ENCODE peak calls at places on chromosomes 6 and 20, in six cellular contexts. One of them, this sample, is unnamed.
A peak's percentile ranks its signal among the peaks of the same experiment; 100 is the strongest.

GRCh38 chr6:143196525-143197225 is 136.0 kb downstream of the AIG1 start:
- DNase-seq in K562: no peak
- DNase-seq in HCT116: no peak
- DNase-seq in GM12878: no peak
- DNase-seq in H1: no peak
- DNase-seq in HepG2: no peak
- DNase-seq in this sample: no peak

GRCh38 chr6:677919-678318 is 15.0 kb downstream of the EXOC2 start:
- DNase-seq in K562: no peak
- DNase-seq in HCT116: no peak
- DNase-seq in GM12878: no peak
- DNase-seq in H1: no peak
- DNase-seq in HepG2: no peak
- DNase-seq in this sample: no peak

GRCh38 chr6:160462551-160463109 is 114.5 kb downstream of the SLC22A3 start:
- DNase-seq in K562: no peak
- DNase-seq in HCT116: no peak
- DNase-seq in GM12878: peak; percentile 69
- DNase-seq in H1: no peak
- DNase-seq in HepG2: no peak
- DNase-seq in this sample: no peak

GRCh38 chr6:82906951-82907350 is 158.7 kb downstream of the UBE3D start:
- DNase-seq in K562: no peak
- DNase-seq in HCT116: no peak
- DNase-seq in GM12878: no peak
- DNase-seq in H1: no peak
- DNase-seq in HepG2: no peak
- DNase-seq in this sample: no peak

GRCh38 chr20:43853918-43854317 is 60.7 kb upstream of the TOX2 start:
- DNase-seq in K562: no peak
- DNase-seq in HCT116: no peak
- DNase-seq in GM12878: no peak
- DNase-seq in H1: no peak
- DNase-seq in HepG2: no peak
- DNase-seq in this sample: no peak

GRCh38 chr6:105174512-105174911 is 5.3 kb downstream of the POPDC3 start:
- DNase-seq in K562: no peak
- DNase-seq in HCT116: no peak
- DNase-seq in GM12878: no peak
- DNase-seq in H1: no peak
- DNase-seq in HepG2: no peak
- DNase-seq in this sample: no peak

GRCh38 chr6:15874821-15875220 is 212.0 kb upstream of the DTNBP1 start:
- DNase-seq in K562: no peak
- DNase-seq in HCT116: no peak
- DNase-seq in GM12878: no peak
- DNase-seq in H1: no peak
- DNase-seq in HepG2: no peak
- DNase-seq in this sample: no peak

GRCh38 chr20:9319687-9320384 is 194.6 kb upstream of the LAMP5 start:
- DNase-seq in K562: no peak
- DNase-seq in HCT116: no peak
- DNase-seq in GM12878: no peak
- DNase-seq in H1: no peak
- DNase-seq in HepG2: no peak
- DNase-seq in this sample: no peak

GRCh38 chr6:3822747-3823445 is 26.3 kb upstream of the FAM50B start:
- DNase-seq in K562: no peak
- DNase-seq in HCT116: no peak
- DNase-seq in GM12878: no peak
- DNase-seq in H1: no peak
- DNase-seq in HepG2: no peak
- DNase-seq in this sample: no peak

GRCh38 chr6:42368156-42368555 is 83.6 kb downstream of the TRERF1 start:
- DNase-seq in K562: peak; percentile 36
- DNase-seq in HCT116: no peak
- DNase-seq in GM12878: no peak
- DNase-seq in H1: no peak
- DNase-seq in HepG2: no peak
- DNase-seq in this sample: no peak

GRCh38 chr20:51385941-51386530 is 156.5 kb downstream of the NFATC2 start:
- DNase-seq in K562: peak; percentile 43
- DNase-seq in HCT116: peak; percentile 24
- DNase-seq in GM12878: no peak
- DNase-seq in H1: no peak
- DNase-seq in HepG2: peak; percentile 53
- DNase-seq in this sample: peak; percentile 56

GRCh38 chr20:37670426-37670825 is 23.4 kb upstream of the CTNNBL1 start:
- DNase-seq in K562: no peak
- DNase-seq in HCT116: no peak
- DNase-seq in GM12878: no peak
- DNase-seq in H1: no peak
- DNase-seq in HepG2: no peak
- DNase-seq in this sample: peak; percentile 74

GRCh38 chr6:25535302-25536225 is 116.5 kb upstream of the SCGN start:
- DNase-seq in K562: peak; percentile 62
- DNase-seq in HCT116: no peak
- DNase-seq in GM12878: no peak
- DNase-seq in H1: no peak
- DNase-seq in HepG2: no peak
- DNase-seq in this sample: no peak

GRCh38 chr20:23661002-23661429 is 23.3 kb upstream of the CST3 start:
- DNase-seq in K562: no peak
- DNase-seq in HCT116: no peak
- DNase-seq in GM12878: no peak
- DNase-seq in H1: no peak
- DNase-seq in HepG2: peak; percentile 61
- DNase-seq in this sample: no peak

GRCh38 chr20:50138479-50139393 is 14.8 kb downstream of the PEDS1 start:
- DNase-seq in K562: no peak
- DNase-seq in HCT116: no peak
- DNase-seq in GM12878: no peak
- DNase-seq in H1: no peak
- DNase-seq in HepG2: peak; percentile 73
- DNase-seq in this sample: no peak

GRCh38 chr6:156816505-156816904 is 39.3 kb downstream of the ARID1B start:
- DNase-seq in K562: no peak
- DNase-seq in HCT116: no peak
- DNase-seq in GM12878: no peak
- DNase-seq in H1: no peak
- DNase-seq in HepG2: no peak
- DNase-seq in this sample: no peak

GRCh38 chr6:37491161-37491829 is 8.4 kb downstream of the CCDC167 start:
- DNase-seq in K562: no peak
- DNase-seq in HCT116: no peak
- DNase-seq in GM12878: no peak
- DNase-seq in H1: no peak
- DNase-seq in HepG2: no peak
- DNase-seq in this sample: peak; percentile 88

GRCh38 chr20:10282930-10283556 is 64.4 kb downstream of the SNAP25 start:
- DNase-seq in K562: no peak
- DNase-seq in HCT116: no peak
- DNase-seq in GM12878: no peak
- DNase-seq in H1: no peak
- DNase-seq in HepG2: no peak
- DNase-seq in this sample: no peak

GRCh38 chr20:20926222-20926905 is 179.8 kb downstream of the LINC00237 start:
- DNase-seq in K562: no peak
- DNase-seq in HCT116: no peak
- DNase-seq in GM12878: no peak
- DNase-seq in H1: no peak
- DNase-seq in HepG2: no peak
- DNase-seq in this sample: no peak

GRCh38 chr6:14542670-14543366 is 425.2 kb downstream of the CD83 start:
- DNase-seq in K562: no peak
- DNase-seq in HCT116: peak; percentile 29
- DNase-seq in GM12878: peak; percentile 5
- DNase-seq in H1: no peak
- DNase-seq in HepG2: no peak
- DNase-seq in this sample: no peak

GRCh38 chr6:165184192-165184979 is 125.0 kb downstream of the C6orf118 start:
- DNase-seq in K562: no peak
- DNase-seq in HCT116: no peak
- DNase-seq in GM12878: no peak
- DNase-seq in H1: no peak
- DNase-seq in HepG2: no peak
- DNase-seq in this sample: no peak

GRCh38 chr6:27890351-27891299 is 21.6 kb downstream of the OR2B2 start:
- DNase-seq in K562: peak; percentile 82
- DNase-seq in HCT116: peak; percentile 97
- DNase-seq in GM12878: peak; percentile 100
- DNase-seq in H1: peak; percentile 80
- DNase-seq in HepG2: no peak
- DNase-seq in this sample: peak; percentile 75

GRCh38 chr20:23783447-23783846 is 32.7 kb upstream of the CST1 start:
- DNase-seq in K562: no peak
- DNase-seq in HCT116: no peak
- DNase-seq in GM12878: no peak
- DNase-seq in H1: no peak
- DNase-seq in HepG2: no peak
- DNase-seq in this sample: no peak

GRCh38 chr20:37364013-37364926 is 18.3 kb downstream of the SRC start:
- DNase-seq in K562: no peak
- DNase-seq in HCT116: no peak
- DNase-seq in GM12878: no peak
- DNase-seq in H1: no peak
- DNase-seq in HepG2: no peak
- DNase-seq in this sample: no peak

GRCh38 chr20:62030357-62030756 is 35.3 kb downstream of the TAF4 start:
- DNase-seq in K562: no peak
- DNase-seq in HCT116: no peak
- DNase-seq in GM12878: no peak
- DNase-seq in H1: no peak
- DNase-seq in HepG2: no peak
- DNase-seq in this sample: no peak

GRCh38 chr20:2887715-2888114 is 14.4 kb downstream of the PTPRA start:
- DNase-seq in K562: no peak
- DNase-seq in HCT116: no peak
- DNase-seq in GM12878: no peak
- DNase-seq in H1: no peak
- DNase-seq in HepG2: no peak
- DNase-seq in this sample: no peak
- TF ChIP-seq SIN3A in K562: no peak
- TF ChIP-seq SIN3A in HCT116: no peak
- TF ChIP-seq SIN3A in GM12878: no peak
- TF ChIP-seq SIN3A in H1: no peak
- TF ChIP-seq SIN3A in HepG2: no peak
- TF ChIP-seq SIN3A in this sample: no peak

DNA sequence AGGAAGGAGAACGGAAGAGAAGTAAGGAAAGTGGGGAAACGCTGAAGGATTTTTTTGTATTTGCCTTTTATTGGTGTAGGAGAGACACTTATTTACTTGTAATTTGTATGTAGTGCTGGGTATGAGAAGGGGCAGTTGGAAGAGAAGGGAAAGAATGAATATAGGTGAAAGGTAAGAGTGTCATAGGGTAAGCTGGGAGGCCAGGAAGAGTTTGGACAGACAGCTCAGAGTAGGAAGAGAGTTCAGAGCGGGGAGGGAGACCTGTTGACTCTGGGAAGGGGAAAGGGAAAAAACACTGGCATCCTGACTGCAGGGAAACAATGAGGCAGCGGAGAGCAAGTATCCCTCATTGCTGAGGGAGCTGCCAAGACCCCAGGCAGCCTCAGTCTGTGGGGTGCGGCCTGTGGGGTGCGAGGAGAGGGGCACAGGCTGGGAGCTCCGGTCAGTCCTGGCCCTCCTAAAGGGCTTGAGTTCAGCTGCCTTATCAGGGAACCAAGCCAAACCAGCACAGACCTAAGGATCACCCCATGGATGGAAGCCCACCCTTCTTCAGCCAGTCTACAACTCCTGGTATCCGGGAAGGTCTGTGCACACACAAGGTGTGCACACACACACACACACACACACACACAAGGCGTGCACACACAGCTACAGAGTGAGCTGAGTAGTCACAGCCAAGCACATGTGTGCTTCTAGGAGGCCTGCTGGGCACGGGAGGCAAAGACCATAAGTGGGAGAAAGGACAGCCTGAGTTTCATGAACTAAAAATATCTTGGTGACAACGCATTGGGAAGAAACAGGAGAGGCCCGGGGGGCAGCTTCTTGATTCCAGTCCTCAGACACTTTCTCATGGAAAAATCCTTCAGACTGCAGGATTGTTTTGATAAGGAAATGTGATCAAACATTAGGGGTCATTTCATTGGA is 2.9 kb downstream of the TRAF3IP2 start:
- DNase-seq in K562: no peak
- DNase-seq in HCT116: no peak
- DNase-seq in GM12878: no peak
- DNase-seq in H1: no peak
- DNase-seq in HepG2: no peak
- DNase-seq in this sample: no peak
- H3K4me1 ChIP-seq in K562: peaks cover 32% of the 10 kb centered on the region
- H3K4me1 ChIP-seq in HCT116: peaks cover 17% of the 10 kb centered on the region
- H3K4me1 ChIP-seq in GM12878: peaks cover 11% of the 10 kb centered on the region
- H3K4me1 ChIP-seq in H1: peaks cover 14% of the 10 kb centered on the region
- H3K4me1 ChIP-seq in HepG2: peaks cover 73% of the 10 kb centered on the region
- H3K4me1 ChIP-seq in this sample: peaks cover 22% of the 10 kb centered on the region

DNA sequence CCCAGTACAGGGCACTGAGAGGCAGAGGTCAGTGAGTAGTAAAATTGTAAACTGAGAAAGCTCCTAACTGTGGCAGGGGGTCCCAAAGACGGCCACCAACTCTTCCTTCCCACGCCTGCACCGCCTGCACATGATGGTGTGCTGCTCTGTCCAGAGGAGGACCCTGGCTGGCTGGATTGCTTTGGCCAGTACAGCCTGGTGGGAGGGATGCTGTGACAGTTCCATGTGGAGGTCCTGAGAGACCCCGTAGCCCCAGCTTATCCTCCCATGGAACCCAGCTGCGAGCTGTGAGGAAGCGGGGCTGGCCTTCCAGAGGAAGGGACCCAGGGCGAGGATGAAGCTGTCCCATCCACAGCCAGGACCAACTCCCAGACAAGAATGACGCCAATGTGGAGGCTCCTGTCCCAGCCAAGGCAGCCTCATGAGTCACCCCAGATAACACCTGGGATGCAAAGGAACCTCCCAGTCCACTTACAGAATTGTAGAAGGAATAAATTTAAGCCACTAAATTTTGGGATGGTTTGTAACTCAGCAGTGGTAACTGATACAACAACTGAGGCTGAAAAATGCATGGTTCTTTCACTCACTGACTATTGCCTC is 2.0 kb upstream of the ACSS1 start:
- DNase-seq in K562: no peak
- DNase-seq in HCT116: no peak
- DNase-seq in GM12878: no peak
- DNase-seq in H1: no peak
- DNase-seq in HepG2: no peak
- DNase-seq in this sample: no peak
- TF ChIP-seq MAX in K562: no peak
- TF ChIP-seq MAX in HCT116: no peak
- TF ChIP-seq MAX in GM12878: no peak
- TF ChIP-seq MAX in H1: no peak
- TF ChIP-seq MAX in HepG2: no peak
- TF ChIP-seq MAX in this sample: no peak

DNA sequence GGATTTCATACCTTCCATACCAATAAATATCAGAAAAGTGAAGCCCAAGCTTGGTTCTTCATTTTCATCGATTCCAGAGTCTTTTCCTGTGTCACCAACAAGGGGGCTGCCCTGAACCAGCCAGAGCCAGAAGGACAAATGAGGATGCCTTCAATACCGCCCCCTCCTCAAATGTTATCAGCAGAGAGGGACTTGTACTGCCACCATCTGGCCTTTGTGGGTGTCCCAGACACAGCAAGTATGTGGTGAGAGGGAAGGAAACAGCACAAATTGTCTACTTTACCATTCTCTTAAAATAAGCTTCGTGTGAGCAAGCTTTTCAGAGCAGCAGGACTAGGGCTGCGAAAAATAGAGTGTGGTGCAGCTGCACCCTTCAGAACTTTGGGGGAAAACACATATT is 165.3 kb downstream of the SOBP start:
- DNase-seq in K562: no peak
- DNase-seq in HCT116: no peak
- DNase-seq in GM12878: no peak
- DNase-seq in H1: no peak
- DNase-seq in HepG2: no peak
- DNase-seq in this sample: peak; percentile 51
- TF ChIP-seq SIN3A in K562: no peak
- TF ChIP-seq SIN3A in HCT116: no peak
- TF ChIP-seq SIN3A in GM12878: no peak
- TF ChIP-seq SIN3A in H1: no peak
- TF ChIP-seq SIN3A in HepG2: no peak
- TF ChIP-seq SIN3A in this sample: no peak